ENCODE peak calls at places on chromosomes 16 and 17, in five cellular contexts. Z, P, C, G and T are unnamed samples.

GRCh38 chr17:71423871-71424546 is 696.8 kb upstream of the SOX9 start:
- DNase-seq in P (peak; percentile 99), Z (no peak), C (no peak), G (no peak), T (no peak)

GRCh38 chr16:15621456-15621855 is 21.5 kb downstream of the MARF1 start:
- DNase-seq in G (no peak), C (no peak), Z (no peak), P (no peak), T (no peak)

GRCh38 chr16:50313596-50314483 is 47.5 kb downstream of the ADCY7 start:
- DNase-seq in P (peak; percentile 22), G (no peak), Z (no peak), C (peak; percentile 56), T (peak; percentile 85)

GRCh38 chr16:12896562-12896961 is 4.8 kb upstream of the SHISA9 start:
- DNase-seq in P (peak; percentile 57), C (no peak), Z (no peak), G (no peak), T (no peak)

GRCh38 chr16:35730251-35730650 is 2270.8 kb downstream of the TP53TG3F start:
- DNase-seq in G (no peak), Z (no peak), P (no peak), C (no peak), T (no peak)

GRCh38 chr17:17106716-17107115 is 64.5 kb downstream of the MPRIP start:
- DNase-seq in P (no peak), G (no peak), Z (no peak), C (no peak), T (no peak)

GRCh38 chr16:56336711-56337110 is 88.6 kb downstream of the AMFR start:
- DNase-seq in C (no peak), G (no peak), P (no peak), Z (no peak), T (no peak)

GRCh38 chr16:9091867-9092281 is 430 bp downstream of the HAPSTR1 start:
- DNase-seq in P (no peak), C (peak; percentile 41), Z (no peak), G (no peak), T (peak; percentile 56)

GRCh38 chr17:19372439-19372838 is 5.9 kb upstream of the MAPK7 start:
- DNase-seq in P (no peak), C (no peak), G (no peak), Z (no peak), T (no peak)

GRCh38 chr17:1683489-1683888 is 1.2 kb downstream of the PRPF8 start:
- DNase-seq in Z (no peak), P (no peak), G (no peak), C (no peak), T (no peak)

GRCh38 chr16:12158428-12158827 is 181.9 kb downstream of the SNX29 start:
- DNase-seq in C (no peak), Z (no peak), P (peak; percentile 69), G (peak; percentile 79), T (no peak)

GRCh38 chr17:2062571-2063183 is 7.8 kb downstream of the HIC1 start:
- DNase-seq in C (no peak), G (no peak), P (peak; percentile 62), Z (no peak), T (no peak)